ENCODE peak calls at places on chromosomes 6 and 20, in nine cellular contexts. V, H, A, R, G, B, O, W and J are unnamed samples.

GRCh38 chr6:46116289-46116688 is 13.5 kb upstream of the ENPP4 start:
- DNase-seq in V (no peak), H (no peak), R (no peak), W (no peak), O (no peak), B (no peak), A (no peak), G (no peak), J (no peak)

GRCh38 chr6:155100087-155100486 is 105.0 kb downstream of the TIAM2 start:
- DNase-seq in A (no peak), G (no peak), R (no peak), W (no peak), V (peak), B (no peak), H (peak), O (no peak), J (no peak)

GRCh38 chr20:34578521-34579147 is 20.1 kb downstream of the MAP1LC3A start:
- DNase-seq in V (no peak), W (no peak), A (no peak), G (no peak), H (peak), R (no peak), O (no peak), B (peak), J (no peak)

GRCh38 chr6:163383912-163384311 is 30.6 kb upstream of the QKI start:
- DNase-seq in H (no peak), A (no peak), B (no peak), V (no peak), G (no peak), O (no peak), R (no peak), W (peak), J (no peak)

GRCh38 chr20:25136643-25137559 is 55.0 kb upstream of the VSX1 start:
- DNase-seq in V (peak), O (peak), A (peak), W (peak), R (no peak), G (no peak), B (peak), H (peak), J (no peak)

GRCh38 chr20:32672315-32672981 is 1.3 kb downstream of the C20orf203 start:
- DNase-seq in H (no peak), V (no peak), W (no peak), R (no peak), O (no peak), A (no peak), G (no peak), B (no peak), J (no peak)

GRCh38 chr20:7608246-7608645 is 332.0 kb downstream of the HAO1 start:
- DNase-seq in O (no peak), V (no peak), W (peak), R (no peak), A (no peak), H (no peak), B (peak), G (no peak), J (no peak)

GRCh38 chr6:1015819-1016218 is 296.1 kb upstream of the FOXQ1 start:
- DNase-seq in H (no peak), W (no peak), A (peak), O (no peak), G (no peak), V (no peak), R (no peak), B (no peak), J (no peak)

GRCh38 chr20:5859611-5860010 is 90.7 kb downstream of the TRMT6 start:
- DNase-seq in V (no peak), A (peak), R (no peak), B (no peak), H (no peak), G (no peak), W (peak), O (no peak), J (no peak)

GRCh38 chr20:32507998-32508774 is 76.9 kb downstream of the NOL4L start:
- DNase-seq in G (no peak), H (no peak), A (no peak), V (no peak), O (no peak), R (no peak), W (no peak), B (no peak), J (no peak)

GRCh38 chr6:155224031-155224451 is 39.8 kb upstream of the CLDN20 start:
- DNase-seq in A (peak), V (no peak), O (no peak), G (no peak), H (no peak), W (peak), R (peak), B (peak), J (peak)

GRCh38 chr6:34143884-34144580 is 1.9 kb downstream of the GRM4 start:
- DNase-seq in O (peak), A (no peak), H (no peak), W (no peak), V (no peak), B (peak), R (peak), G (peak), J (peak)

GRCh38 chr6:113359155-113360140 is 497.7 kb upstream of the MARCKS start:
- DNase-seq in V (no peak), H (peak), A (peak), R (no peak), B (peak), O (no peak), W (peak), G (no peak), J (no peak)

GRCh38 chr6:67003844-67004243 is 1296.8 kb upstream of the EYS start:
- DNase-seq in R (no peak), B (no peak), V (no peak), O (no peak), W (no peak), G (no peak), A (no peak), H (no peak), J (no peak)

GRCh38 chr20:6884114-6884513 is 116.6 kb downstream of the BMP2 start:
- DNase-seq in W (no peak), A (no peak), B (no peak), V (no peak), O (no peak), H (no peak), G (no peak), R (no peak), J (no peak)

GRCh38 chr6:74674377-74674776 is 531.5 kb downstream of the COL12A1 start:
- DNase-seq in G (no peak), V (no peak), B (no peak), R (no peak), A (no peak), W (no peak), H (no peak), O (no peak), J (no peak)

GRCh38 chr6:38714239-38715015 is 684 bp upstream of the DNAH8 start:
- DNase-seq in A (no peak), B (no peak), W (peak), R (peak), O (no peak), H (no peak), G (no peak), V (no peak), J (peak)

GRCh38 chr6:44397424-44398169 is 10.1 kb downstream of the CDC5L start:
- DNase-seq in W (no peak), B (no peak), A (no peak), G (no peak), R (no peak), V (no peak), H (no peak), O (no peak), J (no peak)

GRCh38 chr20:38919683-38920082 is 6.5 kb upstream of the FAM83D start:
- DNase-seq in W (no peak), G (no peak), R (no peak), B (no peak), A (no peak), O (no peak), V (no peak), H (no peak), J (no peak)

GRCh38 chr6:113699239-113699638 is 157.9 kb upstream of the MARCKS start:
- DNase-seq in W (no peak), R (no peak), O (no peak), B (no peak), H (no peak), V (no peak), G (no peak), A (no peak), J (no peak)

GRCh38 chr6:21019614-21020013 is 485.4 kb downstream of the CDKAL1 start:
- DNase-seq in A (no peak), G (no peak), V (no peak), B (peak), R (no peak), O (no peak), W (peak), H (no peak), J (no peak)

GRCh38 chr6:22135395-22135794 is 161.4 kb downstream of the PRL start:
- DNase-seq in G (no peak), O (no peak), V (no peak), B (no peak), R (no peak), W (no peak), H (no peak), A (no peak), J (no peak)

GRCh38 chr20:38932457-38933120 is 6.4 kb downstream of the FAM83D start:
- DNase-seq in R (no peak), O (no peak), G (no peak), A (peak), V (no peak), H (no peak), B (peak), W (peak), J (no peak)

GRCh38 chr6:39339557-39340555 is 17.4 kb upstream of the KCNK16 start:
- DNase-seq in H (no peak), B (no peak), O (peak), V (peak), R (no peak), W (no peak), A (no peak), G (no peak), J (no peak)

GRCh38 chr6:81565071-81565470 is 187.4 kb downstream of the TENT5A start:
- DNase-seq in W (peak), O (no peak), R (no peak), G (no peak), H (no peak), B (peak), V (no peak), A (peak), J (no peak)

GRCh38 chr6:169720207-169720855 is 4.0 kb downstream of the PHF10 start:
- DNase-seq in V (no peak), O (no peak), R (no peak), H (no peak), B (no peak), G (no peak), A (no peak), W (no peak), J (no peak)
- TF ChIP-seq CTCF in V (no peak), O (no peak), R (no peak), H (no peak), B (no peak), G (peak), A (peak), W (peak), J (no peak)

GRCh38 chr6:5582758-5583157 is 321.4 kb downstream of the FARS2 start:
- DNase-seq in B (no peak), W (no peak), R (no peak), O (no peak), H (no peak), A (peak), G (no peak), V (no peak), J (no peak)
- TF ChIP-seq CTCF in B (no peak), W (no peak), R (peak), O (no peak), H (no peak), A (peak), G (no peak), V (no peak), J (no peak)

GRCh38 chr6:14316911-14317535 is 199.5 kb downstream of the CD83 start:
- DNase-seq in V (no peak), G (peak), W (no peak), H (no peak), O (peak), A (no peak), R (peak), B (no peak), J (peak)
- TF ChIP-seq CTCF in V (no peak), G (no peak), W (no peak), H (no peak), O (no peak), A (no peak), R (peak), B (no peak), J (peak)

DNA sequence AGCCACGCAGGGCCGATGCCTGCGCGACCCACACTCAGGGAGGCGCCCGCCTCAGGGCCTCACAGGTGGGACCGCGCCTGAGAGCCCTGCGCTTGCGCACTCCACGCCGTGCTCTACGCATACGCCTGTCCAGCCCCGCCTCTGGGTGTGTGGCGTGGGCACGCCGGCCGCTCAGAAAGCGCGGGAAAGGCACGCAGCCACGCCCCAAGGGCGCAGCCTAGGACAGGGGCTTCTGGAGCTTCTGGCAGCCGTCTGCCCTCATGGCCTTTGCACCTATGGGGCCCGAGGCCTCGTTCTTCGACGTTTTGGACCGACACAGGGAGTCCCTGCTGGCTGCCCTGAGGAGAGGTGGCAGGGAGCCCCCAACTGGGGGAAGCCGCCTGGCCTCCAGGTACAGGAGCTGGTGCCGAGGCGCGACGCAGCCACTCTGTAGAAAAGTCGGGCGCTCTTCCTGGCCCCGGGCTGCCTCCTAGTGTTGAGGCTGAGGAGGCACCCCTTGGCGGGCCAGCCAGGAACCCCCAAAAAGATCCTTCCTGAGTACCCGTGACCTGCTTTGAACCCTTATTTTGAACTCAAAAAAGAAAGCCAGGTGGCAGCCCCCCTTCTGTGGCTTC is at the start of gene SPO11:
- DNase-seq in O (no peak), W (no peak), R (no peak), A (no peak), G (no peak), B (no peak), V (no peak), H (no peak), J (no peak)
- TF ChIP-seq CTCF in O (no peak), W (no peak), R (peak), A (no peak), G (no peak), B (no peak), V (peak), H (peak), J (no peak)

DNA sequence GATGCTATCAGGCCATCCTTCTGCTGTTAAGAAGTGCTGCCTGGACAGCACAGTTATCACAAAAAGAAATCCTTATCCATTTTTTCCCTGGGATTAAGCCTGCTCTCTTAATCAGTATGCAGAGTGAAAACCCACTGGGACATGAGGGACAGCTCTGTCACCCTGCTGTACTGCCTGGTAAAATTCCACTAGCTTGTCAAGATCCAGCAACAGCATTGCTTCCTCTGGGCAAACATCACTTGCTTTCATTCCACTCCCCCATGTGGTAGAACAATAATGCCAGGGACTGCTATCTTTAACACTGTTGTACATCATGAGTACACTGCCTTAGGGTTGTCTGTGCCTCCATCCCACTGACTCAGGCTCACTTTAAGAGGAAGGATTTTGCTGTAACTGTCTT is 331.3 kb downstream of the KIF16B start:
- DNase-seq in B (no peak), H (no peak), A (no peak), R (no peak), G (no peak), O (no peak), V (no peak), W (no peak), J (no peak)
- TF ChIP-seq CTCF in B (no peak), H (peak), A (no peak), R (peak), G (no peak), O (no peak), V (no peak), W (no peak), J (no peak)

DNA sequence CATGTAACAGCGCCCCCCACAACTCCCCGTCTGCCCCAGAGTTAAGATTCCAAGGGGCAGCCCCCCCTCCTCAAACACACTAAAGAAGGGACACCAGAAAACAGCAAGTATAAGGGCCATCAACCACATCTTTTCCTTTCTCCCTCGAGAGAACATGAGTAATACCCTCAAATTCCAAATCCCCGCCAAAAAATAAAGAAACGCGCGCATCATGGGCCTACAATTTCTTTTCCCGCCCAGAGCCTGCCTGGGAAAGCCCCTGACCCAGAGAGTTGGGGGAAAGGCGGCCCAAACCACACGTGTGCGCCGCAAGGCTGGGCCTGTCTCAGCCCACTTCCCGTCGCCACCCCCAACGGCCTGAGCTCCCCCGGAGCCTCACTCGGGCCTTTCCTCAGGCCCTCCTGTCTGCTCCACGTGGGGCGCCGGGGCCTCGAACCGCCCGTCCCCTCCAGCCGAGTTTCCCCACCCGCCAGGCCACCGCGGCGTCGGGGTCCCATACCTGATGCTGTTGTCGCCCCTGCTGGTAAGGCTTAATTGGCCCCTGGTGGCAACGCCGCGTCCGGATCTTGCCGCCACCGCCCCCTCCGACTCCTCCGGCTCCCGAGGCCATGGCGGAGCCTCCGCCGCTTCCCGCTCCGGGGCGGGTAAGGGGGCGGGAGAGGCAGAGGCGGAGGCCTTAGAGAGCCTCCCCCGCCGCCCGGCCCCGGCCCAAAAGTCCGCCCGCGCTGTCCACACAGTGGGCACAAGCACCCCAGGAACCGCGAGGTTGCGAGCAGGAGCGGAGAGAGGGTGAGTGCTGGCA is 746 bp downstream of the NUP153 start:
- DNase-seq in A (peak), W (peak), O (peak), B (peak), G (peak), R (peak), V (peak), H (peak), J (peak)
- TF ChIP-seq CTCF in A (peak), W (no peak), O (no peak), B (no peak), G (no peak), R (peak), V (peak), H (no peak), J (no peak)

DNA sequence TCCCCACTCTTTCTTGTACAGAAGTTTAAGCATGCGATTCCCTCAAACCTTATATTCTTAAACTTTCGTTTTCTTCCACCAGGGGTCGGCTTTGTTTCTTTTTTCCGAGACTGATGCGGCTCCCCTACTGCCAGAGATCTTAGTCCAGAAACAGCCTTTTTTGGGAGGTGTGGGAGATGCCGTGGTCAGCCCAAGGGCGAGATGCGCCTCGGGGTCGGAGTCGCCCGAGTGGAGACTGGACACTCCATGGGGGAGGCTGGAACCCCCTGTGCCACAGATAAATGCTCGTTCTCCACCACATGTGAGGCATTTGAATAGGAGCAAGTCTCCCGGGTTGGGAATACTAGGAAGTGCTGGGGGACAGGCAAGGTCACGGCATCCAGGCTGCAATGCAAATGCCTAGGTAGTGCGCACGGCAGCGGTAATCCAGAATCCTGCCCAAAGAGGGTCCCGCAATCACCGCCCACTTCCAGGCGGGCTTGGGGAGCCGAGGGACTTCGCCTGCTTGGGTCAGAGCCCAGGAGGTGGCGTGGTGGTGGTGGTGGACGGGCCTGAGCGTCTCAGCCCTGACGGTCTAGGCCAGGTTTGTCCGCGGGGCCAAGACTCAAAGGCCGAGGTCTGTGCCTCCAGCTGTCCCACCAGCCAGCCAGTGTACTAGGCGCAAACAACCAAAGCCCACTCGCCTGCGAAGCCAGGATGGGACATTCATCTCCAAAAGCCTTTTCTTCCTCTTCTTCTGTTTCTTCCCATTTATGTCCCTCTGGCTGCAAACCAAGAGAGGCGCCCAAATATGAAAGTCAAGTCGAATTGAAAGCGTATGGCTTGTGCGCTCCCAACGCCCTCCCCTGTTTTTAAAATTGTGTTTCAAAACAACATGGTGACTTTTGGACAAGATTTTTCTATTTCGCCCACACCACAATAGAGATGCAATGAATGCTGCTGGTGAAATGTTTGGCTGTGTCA is 39.3 kb upstream of the OSTM1 start:
- DNase-seq in W (peak), O (peak), H (no peak), G (no peak), A (peak), B (peak), R (peak), V (no peak), J (peak)
- TF ChIP-seq CTCF in W (peak), O (no peak), H (peak), G (peak), A (peak), B (peak), R (peak), V (peak), J (peak)

DNA sequence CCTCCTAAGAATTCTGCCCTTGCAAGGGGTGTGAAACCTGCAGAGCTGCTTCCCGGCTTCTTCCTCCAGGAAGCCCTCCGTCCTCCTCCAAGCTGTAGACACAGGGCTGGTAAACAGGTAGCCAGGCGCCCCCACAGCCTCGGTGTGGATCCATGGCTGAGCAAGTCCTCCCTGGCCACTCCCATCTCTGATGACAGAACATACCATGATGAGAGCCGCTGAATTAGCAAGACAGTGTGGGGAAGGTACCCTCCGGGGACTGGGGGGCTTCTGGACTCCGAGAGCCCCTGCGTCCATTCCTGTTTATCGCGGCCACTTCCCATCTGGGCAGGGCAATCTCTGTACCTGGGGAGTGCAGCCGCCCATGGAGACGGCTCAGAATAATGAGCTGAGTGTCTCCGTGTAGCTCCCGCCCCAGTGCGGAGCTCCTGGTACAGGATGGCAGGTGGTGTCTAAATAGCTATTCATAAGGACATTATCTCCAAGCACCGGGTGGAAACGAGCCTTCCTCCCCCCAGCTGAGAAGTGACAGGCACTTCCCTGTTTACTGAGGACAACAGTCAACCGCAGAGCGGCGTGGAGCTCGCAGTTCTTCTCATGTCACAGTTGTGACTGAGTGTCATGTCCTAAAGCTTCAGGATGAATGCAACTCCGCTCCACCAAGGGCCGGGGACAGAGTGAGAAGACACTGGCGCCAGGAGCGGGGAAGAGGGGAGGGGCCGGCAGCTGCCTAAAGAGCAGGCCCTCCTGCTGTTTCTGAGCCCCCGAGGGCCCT is 22.7 kb upstream of the NTSR1 start:
- DNase-seq in A (no peak), W (no peak), R (no peak), V (no peak), G (no peak), O (peak), B (no peak), H (no peak), J (no peak)
- TF ChIP-seq CTCF in A (no peak), W (no peak), R (no peak), V (no peak), G (no peak), O (no peak), B (no peak), H (no peak), J (no peak)